ENCODE peak calls at places on chromosomes 13 and 19, in six cellular contexts. I, E, F, M, Z and W are unnamed samples. For H3K4me1, the result is how much of the 10 kb centered on the place peaks cover.

GRCh38 chr13:113209880-113210421 is 538 bp downstream of the CUL4A start:
- DNase-seq in I (peak), E (peak), F (peak), M (no peak), Z (peak), W (peak)

GRCh38 chr19:3319643-3320353 is 46.6 kb upstream of the NFIC start:
- DNase-seq in I (no peak), E (no peak), F (no peak), M (no peak), Z (no peak), W (no peak)

GRCh38 chr19:46036745-46037126 is 4.1 kb downstream of the IGFL4 start:
- DNase-seq in I (no peak), E (no peak), F (no peak), M (no peak), Z (no peak), W (no peak)

GRCh38 chr19:16118489-16119033 is 6.9 kb downstream of the RAB8A start:
- DNase-seq in I (no peak), E (no peak), F (no peak), M (no peak), Z (no peak), W (no peak)

GRCh38 chr13:49292742-49293498 is 45.2 kb downstream of the CDADC1 start:
- DNase-seq in I (no peak), E (peak), F (no peak), M (no peak), Z (peak), W (no peak)

GRCh38 chr19:9911524-9911923 is 24.8 kb downstream of the OLFM2 start:
- DNase-seq in I (no peak), E (no peak), F (no peak), M (no peak), Z (no peak), W (no peak)

GRCh38 chr13:49369876-49370275 is 74.0 kb downstream of the CAB39L start:
- DNase-seq in I (no peak), E (no peak), F (no peak), M (no peak), Z (no peak), W (no peak)

GRCh38 chr19:7348587-7349230 is at the start of gene ARHGEF18:
- DNase-seq in I (no peak), E (no peak), F (no peak), M (no peak), Z (no peak), W (no peak)

GRCh38 chr13:110503037-110503901 is 58.3 kb downstream of the RAB20 start:
- DNase-seq in I (no peak), E (peak), F (no peak), M (no peak), Z (peak), W (no peak)

GRCh38 chr13:106468207-106468606 is 67.3 kb downstream of the EFNB2 start:
- DNase-seq in I (no peak), E (no peak), F (no peak), M (no peak), Z (no peak), W (no peak)
- H2AK5ac ChIP-seq in I (no peak), E (no peak), F (peak), M (no peak), Z (no peak), W (no peak)

GRCh38 chr13:76791290-76791664 is 94.9 kb downstream of the KCTD12 start:
- DNase-seq in I (no peak), E (no peak), F (no peak), M (peak), Z (no peak), W (peak)

GRCh38 chr13:76795701-76796695 is 90.2 kb downstream of the KCTD12 start:
- DNase-seq in I (no peak), E (peak), F (no peak), M (no peak), Z (peak), W (no peak)

GRCh38 chr13:76798037-76798436 is 88.2 kb downstream of the KCTD12 start:
- DNase-seq in I (no peak), E (no peak), F (no peak), M (no peak), Z (no peak), W (peak)

GRCh38 chr13:76790519-76791289 is 95.5 kb downstream of the KCTD12 start:
- DNase-seq in I (no peak), E (no peak), F (no peak), M (no peak), Z (peak), W (no peak)

DNA sequence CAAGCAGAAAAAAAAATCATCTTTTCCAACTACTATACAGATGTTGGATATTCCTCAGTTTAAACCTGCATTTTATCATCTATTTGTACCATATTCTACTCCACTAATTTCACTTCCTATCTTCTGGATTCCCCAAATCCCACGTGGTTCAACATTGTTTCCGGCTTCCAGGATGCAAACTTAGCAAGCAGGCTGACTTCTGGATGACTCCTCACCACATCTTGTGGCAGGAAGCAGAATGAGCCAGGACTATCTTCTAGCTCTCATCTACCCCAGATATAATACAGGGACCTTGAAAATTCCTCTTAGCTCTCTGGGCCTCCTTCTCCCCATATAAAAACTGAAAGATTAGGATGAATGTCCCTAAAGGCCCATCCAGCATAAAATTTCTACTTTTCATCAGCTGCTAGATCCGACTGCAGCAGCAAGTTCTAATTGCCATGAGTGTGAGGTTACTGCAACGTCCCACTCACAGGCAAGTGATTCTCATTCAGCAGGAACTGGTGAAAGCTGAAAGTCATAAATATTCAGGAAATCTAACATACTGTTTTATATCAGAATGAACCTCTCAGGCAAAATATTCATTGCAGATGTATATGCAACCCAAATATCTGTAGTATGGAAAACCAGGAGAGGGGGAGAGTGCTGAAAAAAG is 93.4 kb downstream of the KCTD12 start:
- DNase-seq in I (no peak), E (peak), F (no peak), M (no peak), Z (peak), W (no peak)
- H2BK15ac ChIP-seq in I (no peak), E (no peak), F (no peak), M (no peak), Z (no peak), W (no peak)

DNA sequence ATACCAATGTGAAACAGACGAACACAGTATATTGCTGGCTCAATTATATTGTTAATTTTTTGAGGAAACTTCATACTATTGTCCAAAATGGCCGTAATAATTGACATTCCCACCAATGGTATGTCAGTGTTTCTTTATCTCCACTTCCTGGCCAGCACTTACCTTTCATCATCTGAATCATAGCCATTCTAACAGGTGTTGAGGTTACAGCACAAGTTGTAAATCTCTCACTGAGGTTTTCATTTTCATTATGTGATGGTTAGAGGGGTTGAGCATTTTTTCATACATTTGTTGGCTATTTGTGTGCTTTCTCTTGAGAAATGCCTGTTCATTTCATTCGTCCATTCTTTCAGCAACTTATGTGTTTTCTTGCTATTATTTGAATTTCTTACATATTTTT is 824.0 kb downstream of the UQCRFS1 start:
- DNase-seq in I (no peak), E (no peak), F (no peak), M (no peak), Z (no peak), W (no peak)
- H3K4me1 ChIP-seq in I (under half), E (under half), F (under half), M (under half), Z (under half), W (under half)

GRCh38 chr19:51337861-51338562 is 3.9 kb downstream of the VSIG10L start:
- DNase-seq in I (no peak), E (no peak), F (no peak), M (no peak), Z (no peak), W (no peak)
- H2AK5ac ChIP-seq in I (no peak), E (no peak), F (peak), M (no peak), Z (no peak), W (no peak)

DNA sequence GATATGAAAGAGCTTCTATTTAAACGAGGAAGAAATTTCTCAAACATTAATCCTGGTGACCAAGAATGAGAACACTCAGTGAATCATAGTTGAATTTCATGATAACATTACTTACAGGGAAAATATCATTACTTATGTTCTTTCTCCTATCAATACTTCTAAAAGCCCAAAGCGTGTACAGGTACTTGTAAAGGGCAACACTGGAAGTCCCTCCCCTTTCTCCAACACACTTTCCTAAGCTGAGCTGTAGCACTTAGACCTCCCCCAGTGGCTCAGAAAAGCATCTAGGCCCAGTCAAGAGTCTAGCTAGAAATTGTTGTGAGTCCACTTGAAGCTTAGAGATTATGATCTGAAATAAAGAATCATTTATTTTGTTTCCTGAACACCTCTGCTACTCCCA is 150.7 kb downstream of the ABCC4 start:
- DNase-seq in I (no peak), E (no peak), F (no peak), M (no peak), Z (no peak), W (no peak)
- H2BK15ac ChIP-seq in I (no peak), E (no peak), F (no peak), M (no peak), Z (no peak), W (no peak)

DNA sequence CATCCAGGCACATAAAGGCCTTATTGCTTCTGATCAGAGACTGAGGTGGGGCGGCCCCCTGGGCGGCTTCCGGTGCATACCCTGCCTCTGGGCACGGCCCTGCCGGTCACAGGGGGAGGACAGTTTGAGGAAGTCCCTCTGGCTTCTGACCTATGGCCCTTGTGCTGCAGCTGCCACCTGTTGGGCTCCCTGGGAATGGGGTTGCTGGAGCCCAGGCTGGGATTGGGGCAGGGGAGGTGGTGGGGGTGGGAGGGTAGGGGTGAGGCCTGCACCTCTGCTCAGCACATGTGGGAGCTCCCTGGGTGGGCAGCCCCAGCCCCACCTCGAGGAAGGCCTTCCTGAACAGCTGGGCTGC is 10.7 kb downstream of the ANO8 start:
- DNase-seq in I (no peak), E (no peak), F (no peak), M (no peak), Z (no peak), W (no peak)
- H3K4me1 ChIP-seq in I (under half), E (under half), F (under half), M (under half), Z (under half), W (under half)

DNA sequence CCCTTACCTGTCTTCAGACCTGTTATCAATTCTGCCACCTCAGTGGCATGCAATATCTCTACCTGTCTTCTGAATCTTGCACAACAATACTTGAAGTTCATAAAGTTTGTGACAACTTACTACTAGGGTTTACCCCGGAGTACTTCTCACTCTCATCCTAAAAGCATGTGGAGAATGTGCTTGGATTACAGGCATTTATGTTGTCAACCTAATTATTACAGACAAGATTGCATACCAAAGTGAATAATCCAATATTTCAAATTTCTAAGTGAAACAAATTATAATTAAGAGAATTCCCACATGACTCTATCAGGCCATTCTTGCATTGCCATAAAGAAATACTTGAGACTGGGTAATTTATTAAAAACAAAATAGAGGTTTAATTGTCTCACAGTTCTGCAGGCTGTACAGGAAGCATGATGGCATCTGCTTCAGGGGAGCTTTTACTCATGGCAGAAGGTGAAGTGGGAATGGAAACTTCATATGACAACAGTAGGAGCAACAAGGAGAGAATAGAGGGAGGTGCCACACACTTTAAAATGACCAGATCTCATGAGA is 661.0 kb upstream of the SPRY2 start:
- DNase-seq in I (no peak), E (no peak), F (no peak), M (no peak), Z (no peak), W (no peak)
- H2AK5ac ChIP-seq in I (no peak), E (no peak), F (no peak), M (no peak), Z (no peak), W (no peak)

DNA sequence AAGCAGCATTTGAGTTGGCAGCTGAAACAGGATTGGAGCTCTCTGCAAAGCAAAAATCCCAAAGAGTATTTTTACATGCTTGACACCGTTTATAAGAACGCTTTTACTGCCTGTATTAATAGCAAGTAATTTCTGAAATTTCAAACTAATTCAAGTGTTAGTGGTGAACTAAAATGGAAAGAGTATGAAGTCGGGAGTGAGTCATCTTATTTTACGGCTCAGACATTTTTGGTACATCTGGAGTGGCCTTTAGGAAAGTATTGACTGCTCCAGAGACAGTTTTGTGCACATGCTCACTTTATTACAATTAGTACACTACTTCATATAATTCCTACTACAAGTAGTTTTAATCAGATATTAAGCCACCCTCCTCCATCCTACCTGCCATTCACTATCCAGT is 167.4 kb downstream of the SLITRK6 start:
- DNase-seq in I (no peak), E (peak), F (no peak), M (no peak), Z (peak), W (no peak)
- H2BK15ac ChIP-seq in I (no peak), E (no peak), F (no peak), M (no peak), Z (no peak), W (no peak)

GRCh38 chr19:55486971-55487883 is 1.0 kb upstream of the SSC5D start:
- DNase-seq in I (no peak), E (peak), F (no peak), M (no peak), Z (peak), W (peak)

GRCh38 chr19:55487884-55488687 is at the start of gene SSC5D:
- DNase-seq in I (no peak), E (peak), F (no peak), M (no peak), Z (no peak), W (peak)

GRCh38 chr19:55489711-55490477 is 1.7 kb downstream of the SSC5D start:
- DNase-seq in I (no peak), E (no peak), F (no peak), M (no peak), Z (no peak), W (no peak)

GRCh38 chr19:55490478-55491436 is 2.5 kb downstream of the SSC5D start:
- DNase-seq in I (no peak), E (no peak), F (no peak), M (no peak), Z (no peak), W (no peak)

GRCh38 chr19:55488986-55489710 is 912 bp downstream of the SSC5D start:
- DNase-seq in I (no peak), E (no peak), F (no peak), M (no peak), Z (no peak), W (no peak)
- H3K4me1 ChIP-seq in I (under half), E (under half), F (half or more), M (under half), Z (half or more), W (under half)